ENCODE peak calls at places on chromosomes 13 and 19, in ten cellular contexts. Y is left colon; J is lower lobe of right lung; D is stromal cell of bone marrow; Z is activated T-helper 9 cell treated with anti-CD3 and anti-CD28 coated beads, Interleukin-2, amount 50 U/mL, for 16 hours; Q is A549; X is AG09319; P is stimulated activated CD8-positive, alpha-beta memory T cell treated with anti-CD3 and anti-CD28 coated beads, Interleukin-4, amount 100 ng/mL, for 1 hour; I is CD8-positive, alpha-beta T cell; L is CD8-positive, alpha-beta memory T cell. A is an unnamed sample.

GRCh38 chr13:26497991-26498423 is 59.5 kb upstream of the WASF3 start:
- DNase-seq in Y (no peak), D (peak), L (no peak), P (no peak), Z (no peak), J (no peak), I (no peak), Q (no peak), X (peak), A (no peak)

GRCh38 chr13:23673354-23673753 is 103.1 kb downstream of the TNFRSF19 start:
- DNase-seq in Z (no peak), L (no peak), J (no peak), Y (no peak), D (peak), Q (no peak), I (no peak), P (no peak), X (peak), A (no peak)

GRCh38 chr19:35040826-35041547 is 534 bp upstream of the HPN start:
- DNase-seq in Q (no peak), P (no peak), X (no peak), Z (no peak), L (no peak), I (peak), J (peak), Y (peak), D (no peak), A (peak)

GRCh38 chr13:49927755-49928154 is 8.4 kb downstream of the SPRYD7 start:
- DNase-seq in J (no peak), Y (no peak), L (no peak), P (no peak), X (no peak), Q (no peak), D (peak), I (no peak), Z (no peak), A (no peak)

GRCh38 chr13:27721681-27722080 is 70.6 kb upstream of the GSX1 start:
- DNase-seq in D (no peak), J (no peak), L (no peak), I (no peak), X (no peak), Y (no peak), Q (no peak), Z (no peak), P (no peak), A (no peak)

GRCh38 chr13:38494445-38494844 is 144.8 kb downstream of the UFM1 start:
- DNase-seq in L (no peak), Z (no peak), J (no peak), X (no peak), P (no peak), I (no peak), D (no peak), Q (no peak), Y (no peak), A (no peak)

GRCh38 chr19:48445256-48445605 is 552 bp upstream of the GRWD1 start:
- DNase-seq in X (peak), Q (peak), P (no peak), Z (no peak), D (peak), I (no peak), L (no peak), Y (no peak), J (no peak), A (peak)

GRCh38 chr13:107586216-107586615 is 629.1 kb downstream of the LIG4 start:
- DNase-seq in Y (no peak), P (no peak), X (no peak), L (no peak), D (peak), Z (no peak), J (no peak), I (no peak), Q (no peak), A (no peak)

GRCh38 chr19:6890421-6890913 is 3.1 kb downstream of the ADGRE1 start:
- DNase-seq in Y (no peak), Z (no peak), X (no peak), I (no peak), L (peak), Q (no peak), D (no peak), J (no peak), P (no peak), A (peak)

GRCh38 chr19:11414544-11414943 is 4.6 kb downstream of the RGL3 start:
- DNase-seq in Y (no peak), D (no peak), Z (no peak), X (no peak), Q (no peak), J (no peak), I (no peak), L (no peak), P (no peak), A (no peak)

GRCh38 chr13:29422015-29422414 is 173.5 kb downstream of the SLC7A1 start:
- DNase-seq in I (no peak), P (no peak), Q (no peak), Y (no peak), Z (no peak), L (no peak), X (no peak), J (no peak), D (no peak), A (no peak)

GRCh38 chr19:44869728-44870470 is 21.2 kb upstream of the TOMM40 start:
- DNase-seq in D (peak), Q (no peak), X (no peak), L (no peak), J (peak), I (no peak), Z (no peak), P (no peak), Y (peak), A (no peak)

GRCh38 chr13:94169783-94170513 is 309.5 kb downstream of the DCT start:
- DNase-seq in J (no peak), D (peak), I (no peak), Q (no peak), L (no peak), P (no peak), Z (no peak), Y (no peak), X (no peak), A (no peak)

GRCh38 chr19:38648789-38649304 is 1.4 kb downstream of the ACTN4 start:
- DNase-seq in I (no peak), L (no peak), Z (no peak), Q (no peak), X (no peak), P (no peak), D (no peak), J (no peak), Y (no peak), A (no peak)

GRCh38 chr13:27522847-27523246 is 72.5 kb upstream of the MTIF3 start:
- DNase-seq in I (no peak), P (no peak), Q (no peak), J (no peak), Y (no peak), X (no peak), Z (no peak), D (no peak), L (no peak), A (no peak)

GRCh38 chr13:90084684-90085290 is 1262.7 kb upstream of the MIR17HG start:
- DNase-seq in X (peak), D (no peak), L (no peak), P (no peak), I (no peak), Y (no peak), J (no peak), Z (no peak), Q (no peak), A (no peak)

GRCh38 chr13:43127103-43127817 is 103.9 kb downstream of the DNAJC15 start:
- DNase-seq in D (no peak), Z (no peak), L (no peak), Q (no peak), Y (no peak), P (no peak), J (no peak), X (no peak), I (no peak), A (no peak)

GRCh38 chr19:44848036-44848804 is 2.1 kb downstream of the NECTIN2 start:
- DNase-seq in I (no peak), X (no peak), Y (peak), Q (no peak), P (no peak), Z (no peak), D (no peak), J (peak), L (no peak), A (peak)

GRCh38 chr19:55287361-55288079 is 3.7 kb downstream of the BRSK1 start:
- DNase-seq in L (no peak), Y (no peak), Z (no peak), X (no peak), D (no peak), Q (no peak), P (no peak), I (no peak), J (no peak), A (no peak)

GRCh38 chr19:17626456-17626855 is 61.7 kb downstream of the UNC13A start:
- DNase-seq in Z (no peak), X (no peak), L (no peak), D (no peak), I (no peak), Y (no peak), J (peak), P (no peak), Q (no peak), A (no peak)

GRCh38 chr19:33458807-33459206 is 62.8 kb downstream of the PEPD start:
- DNase-seq in L (no peak), J (peak), Y (peak), X (no peak), D (no peak), P (no peak), Q (no peak), I (no peak), Z (no peak), A (no peak)

GRCh38 chr19:49593233-49594113 is 2.5 kb downstream of the PRR12 start:
- DNase-seq in D (peak), Q (peak), I (peak), J (peak), P (peak), Z (peak), L (peak), X (peak), Y (peak), A (peak)

GRCh38 chr13:20969182-20969581 is 66.6 kb upstream of the XPO4 start:
- DNase-seq in Y (no peak), X (no peak), D (peak), I (no peak), L (no peak), J (no peak), P (no peak), Q (peak), Z (no peak), A (no peak)

GRCh38 chr19:29666634-29667389 is 1.6 kb downstream of the PLEKHF1 start:
- DNase-seq in L (no peak), P (no peak), Q (no peak), Z (no peak), I (no peak), Y (peak), J (peak), D (peak), X (no peak), A (peak)

GRCh38 chr13:112902669-112903068 is 66.3 kb upstream of the MCF2L start:
- DNase-seq in P (no peak), Q (no peak), Z (no peak), X (no peak), J (no peak), Y (peak), L (no peak), I (no peak), D (no peak), A (no peak)

GRCh38 chr19:41694831-41695635 is 7.0 kb upstream of the CEACAM7 start:
- DNase-seq in P (no peak), I (no peak), Q (no peak), J (no peak), L (no peak), Z (no peak), X (no peak), D (no peak), Y (no peak), A (no peak)

GRCh38 chr19:23410155-23410554 is 14.9 kb upstream of the ZNF91 start:
- DNase-seq in J (no peak), Z (no peak), I (no peak), L (no peak), D (no peak), Q (no peak), Y (peak), P (no peak), X (no peak), A (no peak)

GRCh38 chr13:22176968-22177545 is 506.2 kb downstream of the FGF9 start:
- DNase-seq in L (no peak), Y (no peak), D (no peak), X (no peak), Z (no peak), I (no peak), P (no peak), J (no peak), Q (no peak), A (no peak)

GRCh38 chr19:44741258-44741731 is 7.2 kb upstream of the BCL3 start:
- DNase-seq in L (no peak), J (no peak), Q (peak), Z (no peak), P (no peak), D (no peak), X (no peak), Y (peak), I (no peak), A (no peak)

GRCh38 chr19:54017266-54017665 is 25.8 kb downstream of the CACNG6 start:
- DNase-seq in D (no peak), Y (no peak), P (no peak), J (no peak), X (no peak), Z (no peak), Q (peak), L (no peak), I (no peak), A (no peak)

GRCh38 chr13:73167046-73167820 is 108.4 kb downstream of the KLF5 start:
- DNase-seq in L (no peak), Q (no peak), I (no peak), P (no peak), J (no peak), D (no peak), Z (no peak), X (peak), Y (no peak), A (no peak)

GRCh38 chr19:6767357-6768235 is at the start of gene SH2D3A:
- DNase-seq in Y (peak), Z (peak), P (peak), Q (peak), J (peak), L (peak), I (peak), X (no peak), D (no peak), A (peak)

GRCh38 chr13:37194428-37194861 is 89.0 kb upstream of the CSNK1A1L start:
- DNase-seq in Q (no peak), I (no peak), D (peak), Y (no peak), P (no peak), J (no peak), X (no peak), L (no peak), Z (no peak), A (no peak)

GRCh38 chr13:45674908-45675307 is 27.2 kb upstream of the CBY2 start:
- DNase-seq in Z (no peak), P (no peak), Q (no peak), Y (no peak), J (no peak), I (no peak), D (peak), L (no peak), X (peak), A (no peak)

GRCh38 chr19:50717026-50717723 is 2.4 kb downstream of the SHANK1 start:
- DNase-seq in X (no peak), P (no peak), I (no peak), Z (no peak), D (no peak), Q (no peak), J (no peak), Y (no peak), L (no peak), A (no peak)

GRCh38 chr13:22642088-22642487 is 538.7 kb upstream of the SGCG start:
- DNase-seq in D (no peak), X (no peak), Z (no peak), Y (no peak), P (no peak), J (no peak), I (no peak), L (no peak), Q (no peak), A (no peak)

GRCh38 chr19:29290853-29291252 is 77.9 kb upstream of the UQCRFS1 start:
- DNase-seq in I (no peak), Z (no peak), Y (no peak), Q (no peak), J (no peak), P (no peak), X (no peak), L (no peak), D (no peak), A (no peak)

A was measured in activated CD4-positive, alpha-beta memory T cell treated with anti-CD3 and anti-CD28 coated beads for 36 hours.